ENCODE peak calls at places on chromosomes 13 and 19, in ten cellular contexts. B is fibroblast of lung, W is IMR-90, D is astrocyte of the cerebellum, A is gastrocnemius medialis, H is tibial nerve, K is cardiac fibroblast, Y is heart left ventricle, M is foreskin fibroblast, T is A673. U is an unnamed sample.

GRCh38 chr13:45092668-45093067 is 27.6 kb upstream of the GTF2F2 start:
- DNase-seq in B (no peak), W (no peak), D (peak; percentile 19), A (no peak), H (no peak), K (no peak), Y (no peak), M (peak; percentile 66), T (no peak), U (no peak)

GRCh38 chr13:64083396-64083795 is 2667.7 kb upstream of the PCDH20 start:
- DNase-seq in B (no peak), W (peak; percentile 6), D (no peak), A (no peak), H (no peak), K (peak; percentile 3), Y (no peak), M (peak; percentile 11), T (no peak), U (no peak)

GRCh38 chr19:4399871-4400768 is at the start of gene SH3GL1:
- DNase-seq in B (peak; percentile 93), W (peak; percentile 88), D (peak; percentile 84), A (peak; percentile 91), H (peak; percentile 90), K (peak; percentile 96), Y (peak; percentile 96), M (peak; percentile 96), T (peak; percentile 95), U (peak; percentile 92)

GRCh38 chr19:49502866-49503581 is 6.8 kb downstream of the RPS11 start:
- DNase-seq in B (peak; percentile 91), W (peak; percentile 81), D (peak; percentile 68), A (no peak), H (peak; percentile 48), K (peak; percentile 84), Y (no peak), M (peak; percentile 90), T (peak; percentile 90), U (no peak)

GRCh38 chr13:33349996-33350826 is 64.7 kb upstream of the STARD13 start:
- DNase-seq in B (peak; percentile 47), W (peak; percentile 39), D (no peak), A (peak; percentile 47), H (peak; percentile 41), K (peak; percentile 50), Y (peak; percentile 84), M (peak; percentile 70), T (peak; percentile 45), U (no peak)

GRCh38 chr19:53102701-53103140 is 501 bp downstream of the ZNF160 start:
- DNase-seq in B (peak; percentile 24), W (peak; percentile 31), D (no peak), A (no peak), H (no peak), K (peak; percentile 51), Y (peak; percentile 61), M (peak; percentile 73), T (peak; percentile 23), U (peak; percentile 58)

GRCh38 chr13:22201395-22201794 is 530.5 kb downstream of the FGF9 start:
- DNase-seq in B (no peak), W (no peak), D (no peak), A (no peak), H (no peak), K (no peak), Y (no peak), M (no peak), T (no peak), U (no peak)

GRCh38 chr19:2986951-2987491 is 9.7 kb downstream of the TLE6 start:
- DNase-seq in B (no peak), W (no peak), D (no peak), A (no peak), H (no peak), K (no peak), Y (no peak), M (no peak), T (no peak), U (no peak)

GRCh38 chr13:34161829-34162544 is 344.0 kb downstream of the RFC3 start:
- DNase-seq in B (peak; percentile 86), W (peak; percentile 80), D (peak; percentile 64), A (no peak), H (no peak), K (peak; percentile 92), Y (no peak), M (peak; percentile 76), T (peak; percentile 53), U (no peak)

GRCh38 chr19:50324331-50324730 is 4.8 kb downstream of the KCNC3 start:
- DNase-seq in B (no peak), W (no peak), D (no peak), A (no peak), H (no peak), K (no peak), Y (no peak), M (no peak), T (no peak), U (no peak)

GRCh38 chr13:69579351-69579750 is 528.3 kb upstream of the ATXN8OS start:
- DNase-seq in B (no peak), W (no peak), D (peak; percentile 8), A (no peak), H (no peak), K (no peak), Y (no peak), M (no peak), T (peak; percentile 1), U (no peak)

GRCh38 chr19:2271516-2272103 is 10.4 kb downstream of the PEAK3 start:
- DNase-seq in B (peak; percentile 61), W (peak; percentile 75), D (peak; percentile 44), A (peak; percentile 58), H (no peak), K (peak; percentile 93), Y (peak; percentile 65), M (peak; percentile 92), T (peak; percentile 58), U (no peak)

GRCh38 chr13:108176685-108177274 is 38.6 kb downstream of the LIG4 start:
- DNase-seq in B (peak; percentile 12), W (peak; percentile 22), D (no peak), A (no peak), H (peak; percentile 34), K (peak; percentile 40), Y (no peak), M (peak; percentile 9), T (peak; percentile 61), U (peak; percentile 45)

GRCh38 chr13:98141938-98142426 is 912 bp upstream of the FARP1 start:
- DNase-seq in B (no peak), W (no peak), D (no peak), A (no peak), H (no peak), K (no peak), Y (no peak), M (peak; percentile 34), T (no peak), U (no peak)

GRCh38 chr19:36686365-36687213 is 823 bp upstream of the ZNF567 start:
- DNase-seq in B (peak; percentile 12), W (peak; percentile 5), D (no peak), A (no peak), H (no peak), K (peak; percentile 9), Y (no peak), M (peak; percentile 39), T (peak; percentile 3), U (peak; percentile 28)

GRCh38 chr19:16883518-16883917 is 5.3 kb upstream of the F2RL3 start:
- DNase-seq in B (no peak), W (no peak), D (no peak), A (no peak), H (no peak), K (no peak), Y (no peak), M (no peak), T (no peak), U (no peak)

DNA sequence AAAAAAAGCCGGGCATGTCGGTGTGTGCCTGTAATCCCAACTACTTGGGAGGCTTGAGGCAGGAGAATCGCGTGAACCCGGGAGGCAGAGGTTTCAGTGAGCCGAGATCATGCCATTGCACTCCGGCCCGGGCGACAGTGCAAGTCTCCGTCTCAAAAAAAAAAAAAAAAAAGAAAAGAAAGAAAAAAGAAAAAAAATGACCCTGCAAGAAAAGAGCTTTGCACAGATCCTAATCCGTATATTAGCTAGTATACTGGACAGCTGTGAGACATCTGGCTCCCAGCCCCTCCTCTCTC is 1.0 kb upstream of the AKT2 start:
- DNase-seq in B (no peak), W (no peak), D (no peak), A (no peak), H (no peak), K (no peak), Y (no peak), M (no peak), T (no peak), U (no peak)
- H3K4me3 ChIP-seq in B (no peak overlapping the region), W (no peak overlapping the region), D (no peak overlapping the region), A (peak overlapping the region; percentile 51), H (peak overlapping the region; percentile 97), K (no peak overlapping the region), Y (peak overlapping the region; percentile 83), M (peak overlapping the region; percentile 18), T (no peak overlapping the region), U (peak overlapping the region; percentile 96)

GRCh38 chr19:45885556-45886426 is at the start of gene IRF2BP1:
- DNase-seq in B (peak; percentile 93), W (peak; percentile 91), D (peak; percentile 80), A (peak; percentile 88), H (peak; percentile 95), K (peak; percentile 96), Y (peak; percentile 95), M (peak; percentile 96), T (peak; percentile 95), U (peak; percentile 95)
- H3K4me3 ChIP-seq in B (peak within 1 kb of the TSS; percentile 38), W (peak within 1 kb of the TSS; percentile 74), D (peak within 1 kb of the TSS; percentile 55), A (peak within 1 kb of the TSS; percentile 84), H (peak within 1 kb of the TSS; percentile 96), K (peak within 1 kb of the TSS; percentile 58), Y (peak within 1 kb of the TSS; percentile 80), M (peak within 1 kb of the TSS; percentile 79), T (peak within 1 kb of the TSS; percentile 79), U (peak within 1 kb of the TSS; percentile 79)

DNA sequence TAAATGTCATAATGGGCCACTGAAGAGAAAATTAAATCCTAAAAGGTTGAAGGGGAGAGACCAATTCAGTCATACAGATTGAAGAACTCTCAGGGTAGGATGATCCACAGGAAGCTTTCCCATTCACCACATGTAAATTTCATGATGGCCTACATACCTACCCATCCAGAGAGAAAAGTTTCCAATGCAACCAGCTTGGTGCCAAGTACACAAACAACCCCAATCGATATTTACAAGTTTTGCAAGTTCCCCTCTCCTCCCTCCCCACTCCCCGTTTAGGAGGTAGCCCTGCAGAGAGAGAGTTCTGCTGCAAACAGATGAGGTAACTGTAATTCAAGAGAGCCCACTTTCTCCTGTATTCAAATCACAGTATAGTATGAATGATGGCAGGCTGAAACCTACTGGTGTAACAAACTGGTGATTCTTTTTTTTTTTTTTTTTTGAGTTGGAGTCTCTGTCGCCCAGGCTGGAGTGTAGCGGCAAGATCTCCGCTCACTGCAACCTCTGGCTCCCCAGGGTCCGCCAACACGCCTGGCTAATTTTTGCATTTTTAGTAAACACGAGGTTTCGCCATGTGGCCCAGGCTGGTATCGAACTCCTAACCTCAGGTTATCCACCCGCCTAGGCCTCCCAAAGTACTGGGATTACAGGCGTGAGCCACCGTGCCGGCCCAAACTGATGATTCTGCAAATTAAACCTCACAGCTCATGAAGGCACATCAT is 14.4 kb downstream of the FOXO1 start:
- DNase-seq in B (no peak), W (no peak), D (no peak), A (no peak), H (no peak), K (no peak), Y (no peak), M (no peak), T (no peak), U (no peak)
- H3K4me3 ChIP-seq in B (no peak overlapping the region), W (no peak overlapping the region), D (no peak overlapping the region), A (no peak overlapping the region), H (no peak overlapping the region), K (no peak overlapping the region), Y (no peak overlapping the region), M (no peak overlapping the region), T (no peak overlapping the region), U (no peak overlapping the region)

DNA sequence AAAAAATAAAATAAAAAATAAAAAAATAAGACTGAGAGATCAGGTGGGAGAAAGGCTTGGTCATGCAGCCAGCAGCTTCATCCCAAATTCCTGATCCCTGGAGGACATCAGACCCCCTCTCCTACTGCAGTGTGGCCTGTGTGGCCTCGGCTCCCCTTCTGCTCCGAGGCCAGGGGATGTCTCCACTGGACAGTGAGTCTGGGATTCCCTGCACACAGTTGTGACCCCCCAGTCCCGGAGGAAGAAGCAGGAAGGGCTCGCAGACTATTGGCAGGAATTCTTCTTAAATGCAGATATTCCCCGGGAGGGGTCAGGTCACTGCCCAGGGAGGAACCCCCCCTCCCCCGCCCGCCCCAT is 41.9 kb downstream of the ZNF627 start:
- DNase-seq in B (no peak), W (no peak), D (no peak), A (no peak), H (no peak), K (no peak), Y (no peak), M (no peak), T (no peak), U (no peak)
- H3K4me3 ChIP-seq in B (no peak overlapping the region), W (no peak overlapping the region), D (peak overlapping the region; percentile 78), A (peak overlapping the region; percentile 79), H (peak overlapping the region; percentile 79), K (no peak overlapping the region), Y (peak overlapping the region; percentile 74), M (peak overlapping the region; percentile 81), T (peak overlapping the region; percentile 97), U (peak overlapping the region; percentile 67)